ENCODE peak calls at places on chromosome X, in six cellular contexts. E, G, F, A, U and L are unnamed samples. For H3K4me1 and H3K36me3, the result is how much of the 10 kb centered on the place peaks cover.

GRCh38 chrX:133633162-133633561 is 217.9 kb upstream of the GPC4 start:
- DNase-seq in E (no peak), G (no peak), U (no peak), A (no peak), F (no peak), L (no peak)

GRCh38 chrX:111823068-111823467 is 52.9 kb upstream of the TRPC5OS start:
- DNase-seq in E (no peak), A (peak), U (no peak), G (no peak), F (peak), L (no peak)

GRCh38 chrX:989959-990510 is 222.4 kb downstream of the CRLF2 start:
- DNase-seq in G (peak), U (peak), E (peak), F (peak), A (peak), L (peak)

GRCh38 chrX:67545772-67546495 is 2.1 kb downstream of the AR start:
- DNase-seq in U (no peak), A (no peak), E (peak), F (peak), G (peak), L (no peak)

GRCh38 chrX:85052207-85052606 is 48.5 kb downstream of the APOOL start:
- DNase-seq in A (peak), F (no peak), U (no peak), G (no peak), E (no peak), L (no peak)

GRCh38 chrX:10722804-10723364 is 102.5 kb upstream of the MID1 start:
- DNase-seq in F (peak), G (no peak), E (peak), U (peak), A (peak), L (peak)

GRCh38 chrX:109472939-109473713 is 8.8 kb downstream of the GUCY2F start:
- DNase-seq in U (no peak), A (peak), G (no peak), E (no peak), F (peak), L (no peak)

GRCh38 chrX:51779306-51779705 is 36.1 kb downstream of the GSPT2 start:
- DNase-seq in F (no peak), E (no peak), U (no peak), A (no peak), G (no peak), L (no peak)

GRCh38 chrX:64975491-64975890 is 759 bp downstream of the ZC4H2 start:
- DNase-seq in U (peak), E (peak), G (peak), A (no peak), F (peak), L (no peak)

GRCh38 chrX:11437642-11438379 is 144.6 kb downstream of the AMELX start:
- DNase-seq in G (peak), A (peak), U (peak), F (peak), E (no peak), L (no peak)

GRCh38 chrX:105347373-105347772 is 126.9 kb upstream of the TEX13A start:
- DNase-seq in A (no peak), E (no peak), F (no peak), G (no peak), U (no peak), L (no peak)

GRCh38 chrX:21885568-21885967 is 29.8 kb downstream of the YY2 start:
- DNase-seq in F (no peak), U (no peak), A (peak), E (no peak), G (no peak), L (no peak)

GRCh38 chrX:13059676-13060499 is 15.5 kb upstream of the FAM9C start:
- DNase-seq in A (peak), G (no peak), E (no peak), F (no peak), U (no peak), L (no peak)

GRCh38 chrX:131792789-131793462 is 230.2 kb upstream of the STK26 start:
- DNase-seq in U (peak), E (peak), G (peak), F (peak), A (peak), L (peak)

GRCh38 chrX:155953055-155953454 is 44.4 kb upstream of the IL9R start:
- DNase-seq in G (no peak), U (no peak), E (no peak), A (no peak), F (no peak), L (no peak)
- H3K4me1 ChIP-seq in G (under half), U (under half), E (under half), A (under half), F (under half), L (under half)

DNA sequence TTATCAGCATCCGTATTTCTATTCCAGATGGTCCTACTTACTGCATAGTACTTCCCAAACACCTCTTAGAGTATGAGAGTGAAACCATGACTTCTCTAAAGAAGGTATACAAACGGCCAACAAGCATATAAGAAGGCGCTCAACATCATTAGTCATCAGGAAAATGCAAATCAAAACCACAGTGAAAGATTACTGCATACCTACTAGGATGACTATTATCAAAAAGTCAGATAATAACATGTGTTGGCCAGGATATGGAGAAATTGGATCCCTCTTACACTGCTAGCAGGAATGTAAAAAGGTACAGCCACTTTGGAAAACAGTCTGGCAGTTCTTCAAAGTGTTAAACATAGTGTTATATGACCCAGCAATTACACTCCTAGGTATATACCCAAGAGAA is 215.3 kb upstream of the CXorf66 start:
- DNase-seq in E (no peak), G (no peak), A (peak), F (no peak), U (no peak), L (no peak)
- TF ChIP-seq POLR2A in E (no peak), G (no peak), A (no peak), F (no peak), U (no peak), L (no peak)

DNA sequence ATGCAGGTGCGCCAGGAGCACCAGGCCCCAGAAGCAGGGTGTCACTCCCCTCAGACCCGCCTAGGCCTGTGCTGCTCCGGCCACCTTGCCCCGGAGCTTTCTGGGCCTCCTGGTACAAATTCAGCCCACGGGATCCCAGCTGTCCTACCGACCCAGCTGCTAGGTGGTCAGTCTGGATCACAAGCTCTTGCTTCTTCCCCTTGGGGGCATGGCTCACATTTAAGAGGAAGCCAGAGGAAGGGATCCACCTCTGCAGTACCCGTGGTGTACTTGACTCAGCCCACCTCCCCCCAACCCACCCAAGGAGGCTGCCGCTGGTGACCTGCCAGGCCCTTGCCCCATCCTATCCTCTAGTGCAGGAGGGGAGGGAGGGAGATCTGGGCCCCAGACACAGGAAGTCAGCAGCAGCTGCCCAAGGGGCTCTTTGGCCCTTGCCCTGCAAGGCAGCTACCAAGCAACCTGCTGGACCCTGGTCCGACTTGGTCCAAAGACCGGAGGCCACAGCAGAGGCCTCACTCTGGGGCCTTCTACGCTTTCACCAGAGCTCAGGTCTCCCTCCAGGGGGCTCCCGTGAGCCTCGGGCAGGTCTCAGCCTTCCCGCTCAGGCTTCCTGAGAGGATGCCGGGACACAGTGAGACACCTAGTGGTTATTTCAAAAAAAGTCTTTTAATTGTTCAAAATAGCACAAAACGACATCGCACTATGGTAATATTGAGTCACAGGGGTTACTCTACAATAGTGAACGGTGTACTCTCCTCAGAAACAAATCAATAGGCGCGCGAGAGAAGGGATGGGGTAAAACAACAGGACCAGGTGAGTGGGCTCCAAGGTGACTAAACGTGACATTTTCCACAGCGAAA is 2.7 kb upstream of the RENBP start:
- DNase-seq in U (peak), E (peak), A (peak), G (peak), F (peak), L (peak)
- H3K36me3 ChIP-seq in U (under half), E (under half), A (under half), G (under half), F (under half), L (under half)

GRCh38 chrX:19860571-19860970 is 26.8 kb downstream of the SH3KBP1 start:
- DNase-seq in G (no peak), U (no peak), A (no peak), E (no peak), F (no peak), L (no peak)
- H3K4me1 ChIP-seq in G (under half), U (under half), A (under half), E (under half), F (under half), L (under half)

GRCh38 chrX:130165181-130165702 is 399 bp downstream of the AIFM1 start:
- DNase-seq in A (no peak), U (no peak), F (no peak), G (peak), E (no peak), L (no peak)

GRCh38 chrX:130163350-130163851 is 2.2 kb downstream of the AIFM1 start:
- DNase-seq in U (no peak), G (no peak), E (no peak), A (no peak), F (no peak), L (no peak)

GRCh38 chrX:130167040-130167439 is 1.4 kb upstream of the AIFM1 start:
- DNase-seq in U (no peak), A (no peak), G (no peak), F (no peak), E (no peak), L (no peak)

GRCh38 chrX:130166503-130166777 is 799 bp upstream of the AIFM1 start:
- DNase-seq in E (no peak), G (no peak), U (no peak), A (no peak), F (no peak), L (no peak)

GRCh38 chrX:130165703-130166502 is at the start of gene AIFM1:
- DNase-seq in G (peak), F (peak), U (peak), A (peak), E (peak), L (peak)
- TF ChIP-seq POLR2A in G (no peak), F (peak), U (peak), A (no peak), E (peak), L (no peak)

DNA sequence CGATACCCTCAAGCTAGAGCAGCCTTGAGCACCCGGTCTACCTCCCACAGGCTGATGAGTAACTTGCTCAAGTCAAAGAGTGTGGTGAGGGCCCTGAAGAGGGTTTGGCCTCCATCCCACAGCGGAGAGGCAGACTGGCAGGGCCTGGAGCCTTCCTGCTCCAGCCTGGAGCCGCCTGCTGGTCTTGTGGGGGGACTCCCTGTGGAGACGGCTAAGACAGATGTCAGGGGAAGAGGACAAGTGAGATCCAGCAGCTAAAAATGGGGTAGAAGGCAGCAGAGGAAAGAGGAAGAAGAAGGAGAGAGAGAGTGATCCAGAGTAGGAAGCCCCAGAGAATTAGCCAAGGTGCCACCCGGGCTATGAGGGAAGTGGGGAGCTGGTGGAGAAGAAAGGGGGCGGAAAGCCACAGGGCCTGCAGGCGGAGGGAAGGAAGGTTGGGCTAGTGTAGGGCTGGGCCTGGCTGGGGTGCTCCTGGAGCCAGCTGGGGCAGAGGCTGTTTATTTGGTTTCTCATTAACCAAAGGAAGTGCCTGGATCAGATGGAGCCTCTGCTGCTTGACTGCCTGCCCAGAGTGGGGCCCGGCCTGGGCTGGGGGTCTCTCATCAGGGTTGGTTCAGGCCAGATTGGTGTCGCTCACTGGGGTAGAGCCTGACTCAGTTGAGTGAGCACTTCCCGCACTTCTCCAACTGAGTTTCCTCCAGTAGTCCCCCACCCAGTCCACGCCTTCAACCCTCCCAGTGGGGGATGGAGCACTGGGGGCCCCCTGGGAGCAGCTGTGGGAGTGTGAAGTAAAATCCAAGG is 14.2 kb downstream of the EFNB1 start:
- DNase-seq in A (peak), U (peak), G (no peak), E (no peak), F (peak), L (no peak)
- H3K36me3 ChIP-seq in A (under half), U (under half), G (under half), E (under half), F (under half), L (under half)

GRCh38 chrX:19883878-19884277 is 3.5 kb downstream of the SH3KBP1 start:
- DNase-seq in U (peak), E (no peak), F (no peak), G (no peak), A (no peak), L (no peak)

GRCh38 chrX:19879181-19879580 is 8.2 kb downstream of the SH3KBP1 start:
- DNase-seq in U (no peak), A (no peak), F (no peak), G (no peak), E (no peak), L (no peak)

GRCh38 chrX:19882066-19882775 is 5.2 kb downstream of the SH3KBP1 start:
- DNase-seq in E (no peak), G (no peak), A (no peak), U (no peak), F (no peak), L (no peak)

GRCh38 chrX:19879742-19880378 is 7.5 kb downstream of the SH3KBP1 start:
- DNase-seq in U (no peak), A (no peak), F (no peak), G (no peak), E (no peak), L (no peak)

GRCh38 chrX:19881559-19881958 is 5.8 kb downstream of the SH3KBP1 start:
- DNase-seq in E (no peak), U (no peak), G (no peak), F (no peak), A (no peak), L (no peak)
- H3K4me1 ChIP-seq in E (under half), U (under half), G (under half), F (under half), A (under half), L (under half)